ENCODE peak calls at places on chromosomes 6 and 20, in ten cellular contexts. P is fibroblast of pulmonary artery, O is psoas muscle, F is Calu3, T is ascending aorta, X is HFFc6, Y is neural crest cell, G is PC-3, M is cardiac muscle cell, L is natural killer cell. A is an unnamed sample.
A peak's percentile ranks its signal among the peaks of the same experiment; 100 is the strongest.

GRCh38 chr20:41133709-41134361 is 3.5 kb upstream of the PLCG1 start:
- DNase-seq in P (no peak), O (no peak), F (no peak), T (no peak), X (no peak), Y (no peak), G (no peak), M (no peak), L (no peak), A (no peak)

GRCh38 chr6:118923035-118923434 is 11.9 kb downstream of the MCM9 start:
- DNase-seq in P (no peak), O (no peak), F (no peak), T (no peak), X (no peak), Y (no peak), G (no peak), M (no peak), L (no peak), A (no peak)

GRCh38 chr20:62296724-62297448 is 5.9 kb upstream of the ADRM1 start:
- DNase-seq in P (no peak), O (no peak), F (no peak), T (no peak), X (no peak), Y (no peak), G (no peak), M (no peak), L (no peak), A (no peak)

GRCh38 chr20:28562510-28562898 is 2695.0 kb upstream of the DEFB115 start:
- DNase-seq in P (peak; percentile 69), O (no peak), F (no peak), T (no peak), X (peak; percentile 76), Y (no peak), G (peak; percentile 52), M (no peak), L (no peak), A (no peak)

GRCh38 chr20:61861054-61861841 is 204.4 kb downstream of the TAF4 start:
- DNase-seq in P (no peak), O (no peak), F (no peak), T (no peak), X (no peak), Y (no peak), G (no peak), M (no peak), L (no peak), A (no peak)

GRCh38 chr6:170314983-170315382 is 8.4 kb downstream of the FAM120B start:
- DNase-seq in P (no peak), O (no peak), F (no peak), T (no peak), X (no peak), Y (no peak), G (no peak), M (no peak), L (no peak), A (no peak)

GRCh38 chr6:131286469-131287040 is 151.3 kb downstream of the AKAP7 start:
- DNase-seq in P (no peak), O (no peak), F (no peak), T (no peak), X (no peak), Y (no peak), G (no peak), M (no peak), L (no peak), A (no peak)

GRCh38 chr6:13105139-13105538 is 223.2 kb downstream of the TBC1D7 start:
- DNase-seq in P (no peak), O (no peak), F (no peak), T (no peak), X (no peak), Y (no peak), G (no peak), M (no peak), L (no peak), A (no peak)

DNA sequence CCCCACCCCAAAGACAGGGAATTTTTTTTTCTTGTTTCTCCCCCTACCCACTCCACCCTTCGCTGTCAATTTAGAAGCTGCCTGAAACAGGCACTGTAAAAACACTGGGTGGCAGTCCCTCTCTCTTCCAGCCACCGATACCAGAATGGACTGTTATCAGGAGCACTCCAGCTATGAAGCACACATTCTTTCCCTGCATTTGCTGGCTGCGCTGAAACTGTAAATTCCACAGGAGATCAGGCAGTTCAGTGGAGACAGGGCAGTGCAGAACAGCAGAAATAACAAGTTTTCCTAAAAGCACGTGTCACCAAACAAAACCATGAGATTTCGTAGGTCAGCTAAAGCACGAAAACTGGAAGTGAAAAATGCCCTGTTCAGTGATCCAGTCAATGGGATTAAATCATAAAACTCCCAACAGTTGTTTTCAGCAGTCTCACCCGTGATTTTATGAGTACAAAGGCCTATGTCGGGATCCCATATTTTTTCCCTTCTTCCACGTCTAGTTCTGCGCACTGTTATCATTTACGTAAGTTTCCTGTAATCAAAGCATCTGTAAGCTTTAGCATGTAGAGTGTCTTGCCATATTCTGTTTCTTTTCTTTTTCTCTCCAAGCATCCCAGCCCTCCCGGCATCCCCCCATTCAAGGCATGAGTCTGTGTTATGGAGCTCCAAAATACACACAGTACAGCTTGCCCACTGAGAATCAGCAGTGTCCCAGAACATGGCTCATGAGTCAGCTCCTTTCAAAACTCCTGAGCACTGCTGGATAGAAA is 359.9 kb upstream of the EPHA7 start:
- DNase-seq in P (peak; percentile 66), O (no peak), F (no peak), T (no peak), X (no peak), Y (no peak), G (no peak), M (peak; percentile 84), L (no peak), A (peak; percentile 6)
- TF ChIP-seq CTCF in P (peak; percentile 18), O (no peak), F (no peak), T (no peak), X (no peak), Y (no peak), G (no peak), M (peak; percentile 25), L (no peak), A (no peak)

GRCh38 chr6:89237158-89237557 is 20.0 kb upstream of the GABRR1 start:
- DNase-seq in P (no peak), O (no peak), F (no peak), T (no peak), X (no peak), Y (no peak), G (no peak), M (no peak), L (no peak), A (no peak)

GRCh38 chr6:89243331-89243629 is 26.1 kb upstream of the GABRR1 start:
- DNase-seq in P (no peak), O (no peak), F (no peak), T (no peak), X (no peak), Y (no peak), G (no peak), M (no peak), L (no peak), A (no peak)

GRCh38 chr6:89242574-89243330 is 25.6 kb upstream of the GABRR1 start:
- DNase-seq in P (peak; percentile 79), O (no peak), F (peak; percentile 21), T (no peak), X (peak; percentile 50), Y (peak; percentile 8), G (peak; percentile 58), M (peak; percentile 64), L (no peak), A (no peak)

GRCh38 chr6:89244237-89244985 is 27.3 kb upstream of the GABRR1 start:
- DNase-seq in P (no peak), O (no peak), F (no peak), T (no peak), X (no peak), Y (no peak), G (no peak), M (no peak), L (no peak), A (no peak)

GRCh38 chr6:89239338-89239737 is 22.2 kb upstream of the GABRR1 start:
- DNase-seq in P (no peak), O (no peak), F (peak; percentile 12), T (no peak), X (no peak), Y (no peak), G (no peak), M (no peak), L (no peak), A (no peak)
- TF ChIP-seq CTCF in P (peak; percentile 46), O (peak; percentile 23), F (no peak), T (peak; percentile 7), X (peak; percentile 60), Y (peak; percentile 54), G (no peak), M (peak; percentile 51), L (peak; percentile 36), A (peak; percentile 9)

GRCh38 chr6:152204584-152204983 is 397.1 kb downstream of the ESR1 start:
- DNase-seq in P (no peak), O (no peak), F (no peak), T (no peak), X (no peak), Y (no peak), G (peak; percentile 2), M (no peak), L (no peak), A (no peak)

GRCh38 chr6:152201134-152201533 is 393.7 kb downstream of the ESR1 start:
- DNase-seq in P (no peak), O (no peak), F (no peak), T (no peak), X (no peak), Y (no peak), G (no peak), M (no peak), L (no peak), A (no peak)

GRCh38 chr6:152209211-152209610 is 401.7 kb downstream of the ESR1 start:
- DNase-seq in P (no peak), O (no peak), F (no peak), T (no peak), X (no peak), Y (no peak), G (peak; percentile 76), M (no peak), L (no peak), A (no peak)

GRCh38 chr6:152207915-152208714 is 400.6 kb downstream of the ESR1 start:
- DNase-seq in P (no peak), O (no peak), F (no peak), T (no peak), X (no peak), Y (no peak), G (peak; percentile 61), M (no peak), L (no peak), A (no peak)

DNA sequence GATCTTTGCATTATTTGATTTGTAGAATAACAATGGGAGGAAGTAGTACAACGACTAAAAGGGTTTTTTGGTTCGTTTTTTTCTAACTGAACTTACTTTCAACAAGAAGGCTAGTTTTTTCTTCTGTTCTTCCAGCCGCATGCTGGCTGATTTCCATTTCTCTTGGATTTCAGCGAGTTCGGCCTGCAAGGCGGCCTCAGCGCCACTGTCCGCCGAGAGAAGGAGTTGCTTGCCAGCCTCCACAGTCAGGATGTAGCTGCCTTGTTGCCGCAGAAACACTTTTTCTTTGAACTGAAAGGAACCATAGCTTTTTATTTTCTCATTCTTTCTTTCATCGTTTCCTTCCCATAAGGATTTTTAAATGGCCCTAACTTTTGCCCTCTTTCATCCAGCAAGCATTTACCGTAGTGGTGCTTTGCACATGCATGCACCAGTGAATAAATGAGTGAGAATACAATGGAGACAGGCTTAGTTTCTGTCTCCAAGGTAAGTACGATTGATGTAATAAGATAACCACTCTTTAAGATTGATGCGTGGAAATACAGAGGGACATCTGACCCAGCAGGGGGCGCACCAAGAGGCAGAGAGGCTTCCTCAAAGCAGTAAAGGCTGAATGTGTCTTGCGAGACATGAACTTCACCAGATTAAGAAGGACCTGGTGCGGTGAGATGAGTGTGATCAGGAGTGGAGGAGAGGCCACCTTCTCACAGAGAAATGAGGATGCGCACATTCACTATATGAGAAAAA is 398.8 kb downstream of the ESR1 start:
- DNase-seq in P (peak; percentile 38), O (peak; percentile 70), F (peak; percentile 19), T (no peak), X (peak; percentile 17), Y (peak; percentile 8), G (peak; percentile 9), M (peak; percentile 13), L (no peak), A (peak; percentile 26)
- TF ChIP-seq CTCF in P (peak; percentile 52), O (peak; percentile 36), F (no peak), T (peak; percentile 23), X (peak; percentile 83), Y (peak; percentile 49), G (peak; percentile 59), M (peak; percentile 40), L (peak; percentile 34), A (peak; percentile 37)

GRCh38 chr20:48295445-48295903 is 510.2 kb upstream of the SULF2 start:
- DNase-seq in P (peak; percentile 98), O (no peak), F (peak; percentile 79), T (no peak), X (peak; percentile 89), Y (no peak), G (peak; percentile 98), M (peak; percentile 87), L (no peak), A (peak; percentile 32)
- TF ChIP-seq CTCF in P (peak; percentile 53), O (no peak), F (peak; percentile 54), T (peak; percentile 28), X (peak; percentile 54), Y (peak; percentile 58), G (peak; percentile 83), M (peak; percentile 55), L (no peak), A (peak; percentile 14)